ENCODE peak calls at places on chromosome 6, in five cellular contexts. P, L, M, V and T are unnamed samples.

GRCh38 chr6:166195861-166196238 is 28.2 kb upstream of the TBXT start:
- DNase-seq in M (no peak), P (no peak), V (no peak), L (no peak), T (no peak)

GRCh38 chr6:111441678-111442243 is 41.3 kb downstream of the REV3L start:
- DNase-seq in P (no peak), L (no peak), V (no peak), M (no peak), T (no peak)

GRCh38 chr6:114058435-114058834 is 87.5 kb upstream of the HDAC2 start:
- DNase-seq in L (no peak), V (no peak), P (peak), M (no peak), T (no peak)

GRCh38 chr6:54248994-54249393 is 59.2 kb upstream of the TINAG start:
- DNase-seq in L (no peak), V (no peak), M (no peak), P (no peak), T (no peak)

GRCh38 chr6:26501482-26501986 is 1.4 kb downstream of the BTN1A1 start:
- DNase-seq in P (peak), V (peak), M (peak), L (no peak), T (peak)

GRCh38 chr6:89999154-89999553 is 104.9 kb downstream of the GJA10 start:
- DNase-seq in P (peak), L (peak), V (no peak), M (peak), T (no peak)

GRCh38 chr6:24796616-24797290 is 2.0 kb downstream of the ARMH2 start:
- DNase-seq in M (no peak), L (no peak), P (peak), V (no peak), T (no peak)

GRCh38 chr6:56223995-56224394 is 23.4 kb downstream of the COL21A1 start:
- DNase-seq in L (no peak), M (no peak), P (peak), V (peak), T (no peak)

GRCh38 chr6:44156494-44157151 is 2.0 kb upstream of the CAPN11 start:
- DNase-seq in M (no peak), V (no peak), L (no peak), P (no peak), T (no peak)

GRCh38 chr6:24431045-24431451 is 28.3 kb downstream of the MRS2 start:
- DNase-seq in P (peak), M (peak), V (peak), L (peak), T (peak)

GRCh38 chr6:52551483-52552277 is 25.2 kb downstream of the TRAM2 start:
- DNase-seq in L (no peak), V (peak), M (peak), P (peak), T (no peak)

GRCh38 chr6:88698661-88699060 is 264.8 kb downstream of the RNGTT start:
- DNase-seq in V (no peak), L (no peak), P (no peak), M (no peak), T (no peak)